ENCODE peak calls at places on chromosomes 2 and 18, in four cellular contexts. A is cardiac muscle cell, I is aorta, F is body of pancreas. L is an unnamed sample.

GRCh38 chr2:191064590-191064989 is 50.6 kb upstream of the STAT1 start:
- DNase-seq in A (no peak), I (no peak), F (no peak), L (no peak)

GRCh38 chr2:118032169-118033013 is 18.5 kb upstream of the CCDC93 start:
- DNase-seq in F (peak; percentile 54), I (no peak), A (peak; percentile 46), L (peak; percentile 69)

GRCh38 chr18:11251891-11252270 is 102.5 kb upstream of the PIEZO2 start:
- DNase-seq in A (peak; percentile 54), I (no peak), F (no peak), L (no peak)

GRCh38 chr18:59697236-59697932 is at the start of gene CCBE1:
- DNase-seq in I (peak; percentile 79), A (peak; percentile 81), F (peak; percentile 42), L (peak; percentile 78)

GRCh38 chr2:226985227-226985946 is 149.5 kb downstream of the RHBDD1 start:
- DNase-seq in F (peak; percentile 37), I (no peak), A (peak; percentile 89), L (peak; percentile 81)

GRCh38 chr2:146370821-146371220 is 1474.0 kb upstream of the ACVR2A start:
- DNase-seq in F (no peak), I (no peak), A (no peak), L (no peak)

GRCh38 chr2:233983445-233983844 is 66.3 kb downstream of the TRPM8 start:
- DNase-seq in F (no peak), I (no peak), A (no peak), L (no peak)

GRCh38 chr2:100818606-100819364 is 1.2 kb upstream of the NPAS2 start:
- DNase-seq in I (peak; percentile 90), F (peak; percentile 89), A (peak; percentile 94), L (peak; percentile 71)

GRCh38 chr2:230927711-230928341 is 2.8 kb upstream of the GPR55 start:
- DNase-seq in I (peak; percentile 65), A (no peak), F (no peak), L (no peak)

GRCh38 chr2:231685349-231686191 is 22.8 kb upstream of the PTMA start:
- DNase-seq in I (no peak), A (no peak), F (no peak), L (no peak)

GRCh38 chr2:52264911-52265310 is 1233.0 kb upstream of the NRXN1 start:
- DNase-seq in I (no peak), A (no peak), F (no peak), L (no peak)
- H3K4me1 ChIP-seq in I (no peaks in the 10 kb centered on the region), A (no peaks in the 10 kb centered on the region), F (no peaks in the 10 kb centered on the region), L (no peaks in the 10 kb centered on the region)

DNA sequence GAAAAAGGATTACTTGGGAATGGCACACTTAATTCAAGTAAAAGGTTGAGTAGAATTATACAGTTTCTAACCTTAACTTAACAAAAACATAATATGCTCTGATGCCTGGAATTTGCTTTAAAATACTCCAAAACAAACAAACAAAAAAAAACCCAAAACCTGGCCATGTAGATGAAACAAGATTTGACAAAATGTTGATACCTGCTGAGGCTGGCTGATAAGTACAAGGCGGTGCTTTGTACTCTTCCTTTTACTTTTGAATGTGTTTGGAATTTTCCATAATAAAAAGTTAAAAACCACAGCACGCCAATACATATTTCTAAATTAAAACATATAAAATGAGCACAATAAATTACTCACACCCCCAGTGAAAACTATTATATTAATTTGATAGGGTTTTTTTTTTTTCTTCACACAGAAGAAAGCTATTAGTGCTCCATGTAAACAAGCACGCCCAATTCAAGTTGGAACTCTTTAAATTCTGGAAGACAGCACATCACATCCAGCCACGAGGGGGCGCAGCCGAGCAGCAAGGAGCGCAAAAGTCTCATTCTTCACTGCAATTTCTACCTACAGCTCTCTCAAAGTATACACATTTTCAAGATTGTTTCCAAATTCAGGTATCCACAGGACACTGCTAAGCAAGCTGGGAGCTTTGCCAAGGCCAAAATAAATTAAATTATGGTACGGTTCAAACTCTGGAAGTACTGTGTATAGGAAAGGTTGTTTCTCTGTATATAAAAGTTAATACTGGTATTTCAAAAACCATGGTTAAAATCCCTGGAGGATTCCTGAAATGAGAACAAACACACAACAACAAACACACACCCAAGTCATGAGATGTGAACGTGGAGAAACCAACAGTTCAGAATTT is 7.5 kb downstream of the SERTAD2 start:
- DNase-seq in A (peak; percentile 83), I (peak; percentile 97), F (peak; percentile 78), L (peak; percentile 85)
- H3K4me1 ChIP-seq in A (peaks cover 63% of the 10 kb centered on the region), I (no peaks in the 10 kb centered on the region), F (peaks cover 77% of the 10 kb centered on the region), L (peaks cover 75% of the 10 kb centered on the region)

GRCh38 chr2:85704038-85704437 is 9.9 kb downstream of the GNLY start:
- DNase-seq in F (no peak), I (no peak), A (no peak), L (no peak)
- H3K4me1 ChIP-seq in F (peaks cover 23% of the 10 kb centered on the region), I (no peaks in the 10 kb centered on the region), A (no peaks in the 10 kb centered on the region), L (no peaks in the 10 kb centered on the region)

GRCh38 chr2:46705663-46706062 is 209.9 kb downstream of the MCFD2 start:
- DNase-seq in F (no peak), I (no peak), A (no peak), L (no peak)

GRCh38 chr2:46703588-46703987 is 212.0 kb downstream of the MCFD2 start:
- DNase-seq in A (no peak), I (no peak), F (no peak), L (no peak)

GRCh38 chr2:46706264-46706983 is 209.2 kb downstream of the MCFD2 start:
- DNase-seq in F (no peak), I (no peak), A (no peak), L (no peak)

GRCh38 chr2:46702537-46702936 is 213.1 kb downstream of the MCFD2 start:
- DNase-seq in I (no peak), F (no peak), A (no peak), L (no peak)

GRCh38 chr2:46704593-46704992 is 211.0 kb downstream of the MCFD2 start:
- DNase-seq in I (no peak), A (no peak), F (no peak), L (no peak)
- H3K4me1 ChIP-seq in I (peaks cover 3% of the 10 kb centered on the region), A (peaks cover 19% of the 10 kb centered on the region), F (peaks cover 65% of the 10 kb centered on the region), L (peaks cover 21% of the 10 kb centered on the region)

GRCh38 chr2:102043560-102043959 is 51.8 kb downstream of the IL1R2 start:
- DNase-seq in F (no peak), I (no peak), A (no peak), L (no peak)

GRCh38 chr2:102040229-102040628 is 48.5 kb downstream of the IL1R2 start:
- DNase-seq in A (no peak), I (no peak), F (no peak), L (no peak)

GRCh38 chr2:102042196-102043041 is 50.7 kb downstream of the IL1R2 start:
- DNase-seq in A (no peak), F (no peak), I (no peak), L (no peak)

GRCh38 chr2:102044235-102044920 is 52.6 kb downstream of the IL1R2 start:
- DNase-seq in I (no peak), A (no peak), F (no peak), L (no peak)

GRCh38 chr2:102041351-102041750 is 49.6 kb downstream of the IL1R2 start:
- DNase-seq in F (no peak), I (no peak), A (peak; percentile 71), L (no peak)
- H3K4me1 ChIP-seq in F (no peaks in the 10 kb centered on the region), I (peaks cover 2% of the 10 kb centered on the region), A (no peaks in the 10 kb centered on the region), L (peaks cover 11% of the 10 kb centered on the region)

GRCh38 chr2:129806317-129806716 is 173.1 kb upstream of the RAB6C start:
- DNase-seq in F (no peak), A (no peak), I (no peak), L (no peak)
- H3K4me1 ChIP-seq in F (no peaks in the 10 kb centered on the region), A (no peaks in the 10 kb centered on the region), I (no peaks in the 10 kb centered on the region), L (no peaks in the 10 kb centered on the region)

GRCh38 chr2:235674116-235674515 is 180.3 kb downstream of the AGAP1 start:
- DNase-seq in I (no peak), F (no peak), A (no peak), L (no peak)
- H3K4me1 ChIP-seq in I (no peaks in the 10 kb centered on the region), F (peaks cover 20% of the 10 kb centered on the region), A (peaks cover 25% of the 10 kb centered on the region), L (peaks cover 4% of the 10 kb centered on the region)

GRCh38 chr18:57125627-57126026 is 21.3 kb upstream of the BOD1L2 start:
- DNase-seq in A (no peak), F (no peak), I (no peak), L (no peak)
- H3K4me1 ChIP-seq in A (no peaks in the 10 kb centered on the region), F (no peaks in the 10 kb centered on the region), I (no peaks in the 10 kb centered on the region), L (no peaks in the 10 kb centered on the region)

GRCh38 chr2:134736167-134736885 is 17.5 kb upstream of the TMEM163 start:
- DNase-seq in A (peak; percentile 78), F (no peak), I (no peak), L (peak; percentile 51)
- H3K4me1 ChIP-seq in A (no peaks in the 10 kb centered on the region), F (no peaks in the 10 kb centered on the region), I (no peaks in the 10 kb centered on the region), L (no peaks in the 10 kb centered on the region)

GRCh38 chr2:3039188-3040065 is 338.2 kb downstream of the EIPR1 start:
- DNase-seq in F (no peak), I (no peak), A (no peak), L (no peak)

GRCh38 chr2:3038636-3039035 is 339.0 kb downstream of the EIPR1 start:
- DNase-seq in A (no peak), F (no peak), I (no peak), L (no peak)

GRCh38 chr2:3041246-3041645 is 336.4 kb downstream of the EIPR1 start:
- DNase-seq in I (no peak), A (no peak), F (no peak), L (no peak)

GRCh38 chr2:3040819-3041218 is 336.8 kb downstream of the EIPR1 start:
- DNase-seq in F (no peak), A (no peak), I (no peak), L (no peak)

GRCh38 chr2:3040066-3040428 is 337.6 kb downstream of the EIPR1 start:
- DNase-seq in F (no peak), A (no peak), I (no peak), L (no peak)
- H3K4me1 ChIP-seq in F (peaks cover 22% of the 10 kb centered on the region), A (no peaks in the 10 kb centered on the region), I (no peaks in the 10 kb centered on the region), L (no peaks in the 10 kb centered on the region)

L was measured in hepatocyte.